ENCODE peak calls at places on chromosomes 2 and 18, in seven cellular contexts. R is A549, K is HFFc6, D is hippocampal formation, Z is hepatic stellate cell, N is astrocyte of the hippocampus, E is RPMI8226. Y is an unnamed sample.

GRCh38 chr2:134406716-134407115 is 152.8 kb downstream of the MGAT5 start:
- DNase-seq in R (no peak), K (no peak), D (no peak), Z (no peak), N (no peak), E (no peak), Y (no peak)

GRCh38 chr18:8744656-8745055 is 39.3 kb downstream of the MTCL1 start:
- DNase-seq in R (no peak), K (no peak), D (no peak), Z (no peak), N (no peak), E (no peak), Y (no peak)

GRCh38 chr2:179963626-179964025 is 43.5 kb downstream of the CWC22 start:
- DNase-seq in R (no peak), K (peak), D (no peak), Z (peak), N (no peak), E (no peak), Y (peak)

GRCh38 chr2:23412556-23413155 is 27.7 kb downstream of the KLHL29 start:
- DNase-seq in R (no peak), K (peak), D (no peak), Z (no peak), N (peak), E (no peak), Y (peak)

GRCh38 chr2:150234787-150235512 is 252.5 kb downstream of the RND3 start:
- DNase-seq in R (no peak), K (peak), D (peak), Z (peak), N (peak), E (peak), Y (no peak)

GRCh38 chr2:233996436-233996835 is 54.1 kb upstream of the SPP2 start:
- DNase-seq in R (no peak), K (no peak), D (no peak), Z (no peak), N (no peak), E (no peak), Y (no peak)

GRCh38 chr18:48833701-48834394 is 116.9 kb downstream of the SMAD7 start:
- DNase-seq in R (no peak), K (no peak), D (no peak), Z (peak), N (peak), E (peak), Y (peak)

GRCh38 chr2:30026091-30027055 is 105.0 kb upstream of the ALK start:
- DNase-seq in R (peak), K (peak), D (peak), Z (peak), N (peak), E (peak), Y (peak)

GRCh38 chr2:667332-668000 is 9.7 kb downstream of the TMEM18 start:
- DNase-seq in R (peak), K (peak), D (no peak), Z (peak), N (peak), E (peak), Y (peak)

GRCh38 chr2:45904931-45905642 is 253.6 kb downstream of the PRKCE start:
- DNase-seq in R (no peak), K (no peak), D (no peak), Z (no peak), N (peak), E (no peak), Y (no peak)

GRCh38 chr2:8684421-8684884 is 2.6 kb downstream of the ID2 start:
- DNase-seq in R (no peak), K (no peak), D (no peak), Z (peak), N (peak), E (peak), Y (no peak)

GRCh38 chr2:185955050-185955449 is 216.4 kb downstream of the FSIP2 start:
- DNase-seq in R (no peak), K (no peak), D (no peak), Z (no peak), N (no peak), E (no peak), Y (no peak)

GRCh38 chr2:72148975-72149555 is 1.4 kb upstream of the CYP26B1 start:
- DNase-seq in R (no peak), K (no peak), D (no peak), Z (peak), N (peak), E (peak), Y (peak)

GRCh38 chr2:170694316-170694715 is 20.8 kb upstream of the SP5 start:
- DNase-seq in R (no peak), K (no peak), D (no peak), Z (no peak), N (no peak), E (no peak), Y (no peak)

Y was measured in trophoblast cell.